ENCODE peak calls at places on chromosomes 1 and 21, in five cellular contexts. K, C, J, A and H are unnamed samples. For H3K9me3, the result is how much of the 10 kb centered on the place peaks cover.

GRCh38 chr1:184771190-184771691 is 16.6 kb upstream of the EDEM3 start:
- DNase-seq in K (no peak), C (no peak), J (no peak), A (no peak), H (no peak)

GRCh38 chr1:107952989-107953388 is 12.0 kb downstream of the VAV3 start:
- DNase-seq in K (no peak), C (no peak), J (no peak), A (no peak), H (no peak)

GRCh38 chr1:208159542-208160258 is 84.5 kb downstream of the PLXNA2 start:
- DNase-seq in K (no peak), C (peak), J (peak), A (no peak), H (no peak)

GRCh38 chr1:202121006-202121405 is 1.7 kb upstream of the GPR37L1 start:
- DNase-seq in K (no peak), C (no peak), J (no peak), A (no peak), H (no peak)

GRCh38 chr1:209564904-209565303 is 18.6 kb upstream of the CAMK1G start:
- DNase-seq in K (no peak), C (no peak), J (no peak), A (no peak), H (no peak)

GRCh38 chr1:205261946-205262668 is 34.4 kb downstream of the TMCC2 start:
- DNase-seq in K (no peak), C (peak), J (peak), A (no peak), H (no peak)

GRCh38 chr1:208043690-208044089 is 132.8 kb upstream of the CD34 start:
- DNase-seq in K (no peak), C (no peak), J (no peak), A (no peak), H (no peak)

GRCh38 chr21:43936186-43936967 is 71.4 kb downstream of the AGPAT3 start:
- DNase-seq in K (no peak), C (peak), J (no peak), A (no peak), H (no peak)

GRCh38 chr1:50522943-50523342 is 99.7 kb upstream of the DMRTA2 start:
- DNase-seq in K (no peak), C (no peak), J (no peak), A (no peak), H (no peak)

GRCh38 chr1:34101151-34101550 is 63.9 kb downstream of the CSMD2 start:
- DNase-seq in K (no peak), C (peak), J (peak), A (no peak), H (no peak)

GRCh38 chr1:237478842-237479241 is 411.9 kb downstream of the ZP4 start:
- DNase-seq in K (no peak), C (no peak), J (no peak), A (no peak), H (no peak)

GRCh38 chr1:54934869-54935268 is 45.6 kb upstream of the TMEM61 start:
- DNase-seq in K (no peak), C (peak), J (peak), A (no peak), H (no peak)

GRCh38 chr1:179881642-179882252 is 338 bp upstream of the TOR1AIP1 start:
- DNase-seq in K (peak), C (peak), J (peak), A (no peak), H (no peak)

GRCh38 chr1:20486457-20487235 is 636 bp upstream of the CAMK2N1 start:
- DNase-seq in K (peak), C (peak), J (peak), A (no peak), H (peak)

GRCh38 chr1:187491082-187491720 is 662.5 kb downstream of the PLA2G4A start:
- DNase-seq in K (peak), C (peak), J (peak), A (no peak), H (no peak)

GRCh38 chr1:43766086-43766784 is 58.9 kb downstream of the ST3GAL3 start:
- DNase-seq in K (no peak), C (peak), J (no peak), A (no peak), H (peak)

GRCh38 chr1:87169250-87169910 is 159.3 kb upstream of the LMO4 start:
- DNase-seq in K (no peak), C (peak), J (no peak), A (no peak), H (no peak)

GRCh38 chr1:18197299-18197698 is 89.7 kb downstream of the IGSF21 start:
- DNase-seq in K (peak), C (no peak), J (no peak), A (no peak), H (no peak)

GRCh38 chr21:17660449-17660848 is 47.7 kb upstream of the BTG3 start:
- DNase-seq in K (no peak), C (peak), J (no peak), A (no peak), H (no peak)

GRCh38 chr1:46137901-46138300 is 5.5 kb upstream of the PIK3R3 start:
- DNase-seq in K (no peak), C (peak), J (peak), A (no peak), H (no peak)

GRCh38 chr1:177703888-177704446 is 265.9 kb downstream of the SEC16B start:
- DNase-seq in K (no peak), C (no peak), J (no peak), A (no peak), H (no peak)

GRCh38 chr21:46606427-46606813 is 1.5 kb upstream of the S100B start:
- DNase-seq in K (no peak), C (no peak), J (no peak), A (no peak), H (no peak)

GRCh38 chr21:32468567-32469175 is 56.2 kb downstream of the EVA1C start:
- DNase-seq in K (no peak), C (no peak), J (no peak), A (no peak), H (no peak)

GRCh38 chr1:44390277-44390676 is 14.8 kb upstream of the RNF220 start:
- DNase-seq in K (peak), C (peak), J (peak), A (no peak), H (no peak)

GRCh38 chr1:160205242-160205973 is at the start of gene PEA15:
- DNase-seq in K (peak), C (peak), J (peak), A (peak), H (peak)

GRCh38 chr1:185559151-185559550 is 175.0 kb upstream of the HMCN1 start:
- DNase-seq in K (no peak), C (no peak), J (no peak), A (no peak), H (no peak)

GRCh38 chr1:6603851-6604558 is 1.3 kb upstream of the KLHL21 start:
- DNase-seq in K (no peak), C (peak), J (peak), A (no peak), H (peak)

GRCh38 chr21:34580181-34580700 is 34.7 kb downstream of the RCAN1 start:
- DNase-seq in K (no peak), C (no peak), J (no peak), A (no peak), H (no peak)
- H3K4me2 ChIP-seq in K (no peak), C (no peak), J (no peak), A (no peak), H (no peak)

GRCh38 chr1:175186371-175187160 is 6.0 kb downstream of the KIAA0040 start:
- DNase-seq in K (no peak), C (no peak), J (no peak), A (no peak), H (no peak)
- H3K9me3 ChIP-seq in K (under half), C (under half), J (under half), A (under half), H (under half)

GRCh38 chr1:23343246-23344110 is 606 bp downstream of the HNRNPR start:
- DNase-seq in K (no peak), C (peak), J (peak), A (peak), H (peak)
- H3K4me2 ChIP-seq in K (peak), C (peak), J (peak), A (peak), H (peak)

DNA sequence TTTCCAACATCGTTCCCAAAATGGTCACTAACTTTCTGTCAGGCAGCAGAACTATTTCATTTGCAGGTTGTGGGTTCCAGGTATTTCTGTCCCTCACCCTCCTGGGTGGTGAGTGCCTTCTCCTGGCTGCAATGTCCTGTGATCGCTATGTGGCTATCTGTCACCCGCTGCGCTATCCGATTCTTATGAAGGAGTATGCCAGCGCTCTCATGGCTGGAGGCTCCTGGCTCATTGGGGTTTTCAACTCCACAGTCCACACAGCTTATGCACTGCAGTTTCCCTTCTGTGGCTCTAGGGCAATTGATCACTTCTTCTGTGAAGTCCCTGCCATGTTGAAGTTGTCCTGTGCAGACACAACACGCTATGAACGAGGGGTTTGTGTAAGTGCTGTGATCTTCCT is 9.3 kb downstream of the OR2AJ1 start:
- DNase-seq in K (no peak), C (no peak), J (no peak), A (no peak), H (no peak)
- H3K9me3 ChIP-seq in K (under half), C (under half), J (under half), A (under half), H (under half)

DNA sequence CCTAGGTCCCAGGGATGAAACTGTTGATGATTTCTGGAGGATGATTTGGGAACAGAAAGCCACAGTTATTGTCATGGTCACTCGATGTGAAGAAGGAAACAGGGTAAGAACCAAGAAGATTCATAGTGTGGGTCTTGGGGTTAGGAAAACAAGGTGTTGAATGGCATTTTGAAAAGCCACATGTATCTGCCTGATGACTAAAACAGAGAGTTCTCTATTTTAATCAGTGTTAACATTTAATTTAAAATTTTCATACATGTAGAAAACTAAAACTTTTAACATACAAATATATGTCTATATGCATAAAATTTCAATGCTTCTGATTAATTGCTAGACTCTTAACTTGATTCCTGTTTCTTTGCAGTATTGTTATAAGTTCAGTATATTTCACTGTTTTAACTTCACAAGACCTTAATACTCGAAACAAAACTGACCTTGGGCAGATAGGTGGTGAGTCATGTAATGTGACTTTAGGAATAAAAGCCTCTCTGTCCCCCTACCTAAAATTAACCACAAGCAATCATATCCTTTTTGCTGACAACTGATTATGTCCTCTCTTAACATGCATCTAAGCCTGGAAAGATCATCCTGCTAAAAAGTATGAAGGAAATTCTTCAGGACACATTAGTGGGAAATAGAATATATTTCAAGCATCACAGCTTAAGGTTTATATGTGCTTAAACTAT is 95.6 kb downstream of the PTPRC start:
- DNase-seq in K (no peak), C (no peak), J (no peak), A (no peak), H (no peak)
- H3K4me2 ChIP-seq in K (no peak), C (no peak), J (no peak), A (no peak), H (no peak)

GRCh38 chr1:4056989-4057388 is 156.9 kb upstream of the C1orf174 start:
- DNase-seq in K (no peak), C (no peak), J (no peak), A (no peak), H (no peak)
- H3K9me3 ChIP-seq in K (under half), C (under half), J (half or more), A (under half), H (under half)

GRCh38 chr1:39184354-39184818 is 20.1 kb upstream of the MACF1 start:
- DNase-seq in K (no peak), C (no peak), J (no peak), A (no peak), H (no peak)
- H3K4me2 ChIP-seq in K (peak), C (no peak), J (peak), A (peak), H (no peak)

DNA sequence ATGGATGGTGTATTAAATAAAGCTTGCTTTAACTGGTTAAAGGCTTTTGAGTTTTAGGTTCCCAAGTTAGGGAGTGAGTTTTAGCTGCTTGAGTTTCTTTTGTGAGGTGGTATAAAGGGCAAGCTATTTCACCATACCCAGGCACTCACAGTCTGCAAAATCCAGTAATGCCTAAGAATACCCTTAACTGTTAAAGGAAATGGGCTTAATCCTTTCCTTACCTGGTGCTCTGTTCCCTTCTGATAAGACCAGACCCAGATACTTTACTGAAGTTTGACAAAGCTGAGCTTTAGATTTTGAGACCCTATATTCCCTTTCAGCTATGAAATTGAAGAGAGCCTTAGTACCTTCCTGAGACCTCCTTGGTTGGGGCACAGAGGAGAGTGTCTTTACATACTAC is 30.3 kb downstream of the MSTO1 start:
- DNase-seq in K (no peak), C (no peak), J (no peak), A (no peak), H (no peak)
- H3K9me3 ChIP-seq in K (under half), C (under half), J (under half), A (under half), H (under half)